ENCODE peak calls at places on chromosome 7, in seven cellular contexts. C is breast epithelium, T is adrenal gland, S is NB4, F is HCT116, Z is IMR-90, W is lower leg skin. O is an unnamed sample.

GRCh38 chr7:8724080-8724718 is 290.8 kb downstream of the NXPH1 start:
- DNase-seq in T (peak), F (no peak), W (no peak), S (peak), Z (no peak), C (no peak), O (no peak)

GRCh38 chr7:2523461-2523905 is 3.9 kb downstream of the LFNG start:
- DNase-seq in S (no peak), T (no peak), W (no peak), C (no peak), Z (no peak), F (no peak), O (peak)

GRCh38 chr7:44321796-44322195 is 3.6 kb downstream of the CAMK2B start:
- DNase-seq in T (peak), C (no peak), S (no peak), Z (no peak), F (no peak), W (no peak), O (no peak)

GRCh38 chr7:134351424-134351823 is 34.7 kb upstream of the SLC35B4 start:
- DNase-seq in S (no peak), C (no peak), W (no peak), T (no peak), F (no peak), Z (no peak), O (no peak)

GRCh38 chr7:82625377-82625776 is 181.8 kb upstream of the CACNA2D1 start:
- DNase-seq in Z (peak), F (no peak), W (no peak), T (no peak), C (no peak), S (no peak), O (no peak)

GRCh38 chr7:130397472-130397871 is 17.2 kb downstream of the CPA1 start:
- DNase-seq in C (no peak), T (no peak), Z (no peak), F (no peak), S (no peak), W (no peak), O (no peak)

GRCh38 chr7:23012186-23012585 is 1.7 kb downstream of the HYCC1 start:
- DNase-seq in S (no peak), C (no peak), Z (no peak), F (no peak), T (no peak), W (no peak), O (no peak)

GRCh38 chr7:42080831-42081230 is 156.2 kb downstream of the GLI3 start:
- DNase-seq in S (no peak), W (no peak), T (no peak), F (no peak), C (no peak), Z (peak), O (no peak)

GRCh38 chr7:158109364-158110033 is 478.1 kb downstream of the PTPRN2 start:
- DNase-seq in W (no peak), S (peak), F (no peak), C (no peak), Z (no peak), T (peak), O (no peak)

GRCh38 chr7:50266893-50267386 is 37.6 kb upstream of the IKZF1 start:
- DNase-seq in W (no peak), F (no peak), S (peak), Z (no peak), T (no peak), C (no peak), O (no peak)

GRCh38 chr7:22442187-22442886 is 57.7 kb downstream of the STEAP1B start:
- DNase-seq in S (no peak), F (no peak), T (no peak), W (no peak), C (no peak), Z (no peak), O (no peak)

GRCh38 chr7:128148676-128149075 is 92.4 kb upstream of the LEP start:
- DNase-seq in W (no peak), T (no peak), F (no peak), Z (no peak), S (no peak), C (no peak), O (no peak)

GRCh38 chr7:64037095-64037494 is 8.1 kb upstream of the ZNF727 start:
- DNase-seq in F (no peak), S (no peak), Z (no peak), T (no peak), C (no peak), W (no peak), O (no peak)

GRCh38 chr7:2159176-2159520 is 73.6 kb downstream of the MAD1L1 start:
- DNase-seq in F (no peak), C (no peak), W (no peak), S (no peak), T (no peak), Z (no peak), O (no peak)

GRCh38 chr7:34060548-34060947 is 155.2 kb downstream of the BMPER start:
- DNase-seq in C (no peak), T (no peak), S (no peak), W (no peak), Z (peak), F (no peak), O (no peak)

GRCh38 chr7:96152706-96153105 is 169.2 kb downstream of the SLC25A13 start:
- DNase-seq in T (no peak), W (no peak), C (no peak), Z (no peak), F (no peak), S (no peak), O (no peak)

GRCh38 chr7:133545613-133546012 is 292.7 kb downstream of the EXOC4 start:
- DNase-seq in F (no peak), W (no peak), S (no peak), Z (peak), T (no peak), C (no peak), O (no peak)

GRCh38 chr7:105849122-105849855 is 27.1 kb downstream of the ATXN7L1 start:
- DNase-seq in W (no peak), Z (no peak), S (peak), C (no peak), T (no peak), F (no peak), O (no peak)

GRCh38 chr7:1723254-1723653 is 53.2 kb downstream of the ELFN1 start:
- DNase-seq in C (no peak), F (no peak), S (no peak), Z (no peak), T (no peak), W (no peak), O (no peak)

GRCh38 chr7:5643280-5643679 is 138.2 kb downstream of the RNF216 start:
- DNase-seq in W (no peak), F (no peak), S (peak), Z (no peak), C (no peak), T (peak), O (no peak)

GRCh38 chr7:34123316-34123715 is 218.0 kb downstream of the BMPER start:
- DNase-seq in Z (no peak), S (no peak), T (no peak), F (no peak), C (no peak), W (no peak), O (no peak)

GRCh38 chr7:136134503-136134902 is 157.3 kb upstream of the MTPN start:
- DNase-seq in C (no peak), T (no peak), W (no peak), Z (peak), S (no peak), F (no peak), O (no peak)

GRCh38 chr7:3979956-3980643 is 679.0 kb downstream of the SDK1 start:
- DNase-seq in C (no peak), T (peak), S (no peak), W (no peak), F (no peak), Z (no peak), O (no peak)

GRCh38 chr7:98215561-98216495 is 4.6 kb downstream of the BHLHA15 start:
- DNase-seq in Z (no peak), T (no peak), C (peak), F (no peak), W (no peak), S (no peak), O (no peak)

GRCh38 chr7:159144756-159145543 is at the start of gene VIPR2:
- DNase-seq in Z (no peak), C (no peak), S (no peak), F (no peak), T (no peak), W (no peak), O (peak)

GRCh38 chr7:2224934-2225333 is 7.8 kb downstream of the MAD1L1 start:
- DNase-seq in T (no peak), W (peak), C (no peak), Z (no peak), S (no peak), F (no peak), O (no peak)

DNA sequence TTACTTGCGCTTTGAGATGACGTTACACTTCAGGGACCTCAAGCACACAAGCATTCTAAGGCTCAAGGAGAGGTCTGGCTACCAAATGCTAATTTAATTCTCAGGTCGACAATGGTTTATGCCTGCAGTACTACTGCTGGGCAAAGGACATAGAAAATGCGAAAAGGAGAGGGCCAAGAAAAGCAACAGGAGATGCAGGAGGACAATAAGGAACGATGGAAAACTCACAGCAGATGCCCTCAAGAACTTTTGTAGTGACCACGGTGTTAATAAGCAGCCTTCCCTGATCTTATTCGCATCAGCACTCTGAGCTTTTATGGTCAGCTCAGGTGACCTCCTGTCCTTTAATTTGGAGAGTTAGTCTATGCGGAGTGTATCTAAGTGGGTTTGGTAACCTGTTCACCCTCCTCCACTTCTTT is 146.3 kb downstream of the GPR85 start:
- DNase-seq in S (no peak), F (no peak), C (no peak), Z (no peak), W (no peak), T (no peak), O (no peak)
- H3K4me3 ChIP-seq in S (peak), F (peak), C (peak), Z (peak), W (peak), T (peak), O (peak)

GRCh38 chr7:73822319-73823173 is 8.2 kb upstream of the CLDN4 start:
- DNase-seq in Z (peak), F (peak), C (peak), T (peak), S (no peak), W (peak), O (peak)
- TF ChIP-seq POLR2A in Z (no peak), F (no peak), C (no peak), T (no peak), S (no peak), W (no peak), O (peak)

GRCh38 chr7:157018997-157019591 is 8.6 kb upstream of the MNX1 start:
- DNase-seq in T (no peak), Z (no peak), C (no peak), W (no peak), F (no peak), S (no peak), O (no peak)
- H3K4me3 ChIP-seq in T (no peak), Z (no peak), C (peak), W (no peak), F (no peak), S (no peak), O (no peak)

DNA sequence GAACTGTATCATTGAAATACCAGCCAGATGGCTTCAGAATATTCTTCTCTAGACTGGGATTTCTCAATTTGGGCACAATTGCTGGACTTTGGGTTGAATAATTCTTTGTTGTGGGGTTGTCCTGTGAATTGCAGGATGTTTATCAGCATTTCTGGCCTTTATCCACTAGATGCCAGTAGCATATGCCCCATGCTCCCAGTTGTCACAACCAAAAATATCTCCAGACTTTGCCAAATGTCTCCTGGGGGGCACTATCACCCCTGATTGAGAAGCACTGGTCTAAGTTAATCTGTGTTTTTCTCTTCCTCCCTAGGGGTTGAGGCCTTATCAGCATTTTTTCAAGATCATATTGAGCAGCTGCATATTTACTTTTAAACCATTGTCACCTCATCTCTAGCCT is 204.9 kb upstream of the SP8 start:
- DNase-seq in T (no peak), W (no peak), Z (no peak), S (no peak), F (no peak), C (no peak), O (no peak)
- TF ChIP-seq POLR2A in T (no peak), W (no peak), Z (no peak), S (no peak), F (no peak), C (no peak), O (no peak)

DNA sequence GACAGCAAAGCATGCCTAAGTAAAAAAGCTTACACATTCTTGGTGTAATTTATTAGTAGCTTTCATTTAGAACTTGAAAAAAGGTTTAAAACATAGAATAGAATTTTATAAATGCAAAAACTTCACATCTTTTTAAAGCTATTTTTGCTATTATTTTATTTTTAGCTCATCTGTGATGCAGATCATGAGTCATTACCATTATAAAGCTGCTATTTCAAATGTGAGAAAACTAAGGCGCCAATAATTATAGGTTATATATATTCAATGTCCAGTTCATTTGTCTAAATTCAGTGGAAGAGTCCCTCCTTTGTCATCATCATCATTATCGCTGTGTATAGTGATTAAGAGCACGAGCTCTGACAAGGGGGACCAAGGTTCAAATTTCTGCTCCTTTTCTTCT is 109.3 kb downstream of the RELN start:
- DNase-seq in S (no peak), W (no peak), Z (no peak), C (no peak), T (no peak), F (no peak), O (no peak)
- H3K4me3 ChIP-seq in S (no peak), W (no peak), Z (no peak), C (no peak), T (no peak), F (no peak), O (no peak)

GRCh38 chr7:155261031-155261985 is 36.4 kb upstream of the INSIG1 start:
- DNase-seq in S (no peak), C (no peak), F (no peak), W (no peak), Z (no peak), T (no peak), O (no peak)
- TF ChIP-seq POLR2A in S (no peak), C (no peak), F (no peak), W (no peak), Z (no peak), T (no peak), O (no peak)

GRCh38 chr7:55065079-55065478 is 46.3 kb downstream of the EGFR start:
- DNase-seq in T (peak), S (peak), C (no peak), F (peak), W (peak), Z (peak), O (no peak)

GRCh38 chr7:55063633-55064032 is 44.8 kb downstream of the EGFR start:
- DNase-seq in W (no peak), T (peak), C (no peak), F (no peak), Z (peak), S (no peak), O (no peak)

GRCh38 chr7:55066938-55067337 is 48.1 kb downstream of the EGFR start:
- DNase-seq in T (peak), C (no peak), F (no peak), W (no peak), S (no peak), Z (no peak), O (no peak)

GRCh38 chr7:55066479-55066878 is 47.7 kb downstream of the EGFR start:
- DNase-seq in C (no peak), F (no peak), W (no peak), S (peak), Z (no peak), T (peak), O (no peak)

GRCh38 chr7:55065511-55066229 is 46.9 kb downstream of the EGFR start:
- DNase-seq in F (peak), Z (peak), W (no peak), S (peak), C (no peak), T (peak), O (no peak)
- H3K4me3 ChIP-seq in F (peak), Z (no peak), W (no peak), S (no peak), C (no peak), T (no peak), O (no peak)

DNA sequence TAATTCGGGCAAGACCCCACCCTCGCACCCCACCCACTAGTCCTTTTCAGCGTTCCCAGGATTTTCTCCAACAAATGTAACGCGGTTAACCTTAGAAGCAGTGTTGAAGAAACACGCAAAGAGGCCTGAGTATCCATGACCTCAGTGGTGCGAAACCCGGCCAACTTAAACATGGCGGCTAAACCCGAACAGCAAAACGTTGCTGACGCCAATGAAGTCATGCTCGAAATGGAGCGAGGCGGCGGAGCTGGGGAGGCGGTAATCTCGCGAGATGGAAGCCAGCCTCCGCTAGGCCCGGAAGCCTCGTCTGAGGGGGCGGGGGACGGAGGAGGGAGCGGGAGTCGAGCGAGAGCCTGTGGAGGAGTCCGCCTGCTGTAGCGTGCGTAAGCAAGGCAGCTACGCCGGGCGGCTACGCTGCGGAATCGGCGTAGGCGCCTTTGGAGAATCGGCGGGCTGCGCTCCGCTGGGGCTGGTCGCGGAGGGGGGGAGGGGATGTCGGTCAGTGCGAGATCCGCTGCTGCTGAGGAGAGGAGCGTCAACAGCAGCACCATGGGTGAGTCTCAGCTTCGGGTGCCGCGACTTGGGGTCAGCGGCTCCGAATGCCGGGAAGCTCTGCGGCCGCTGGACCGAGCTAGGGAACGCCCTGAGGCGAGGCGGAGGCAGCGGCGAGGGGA is at the start of gene SEPTIN7:
- DNase-seq in T (peak), F (peak), C (peak), W (peak), S (peak), Z (peak), O (peak)
- TF ChIP-seq POLR2A in T (peak), F (peak), C (peak), W (no peak), S (peak), Z (peak), O (peak)

O was measured in prostate gland.